ENCODE peak calls at places on chromosomes 12 and 14, in five cellular contexts. P is IMR-90, J is Peyer's patch, V is neural crest cell, Z is stomach. G is an unnamed sample.
A peak's percentile ranks its signal among the peaks of the same experiment; 100 is the strongest.

GRCh38 chr14:50955373-50956043 is 11.2 kb upstream of the PYGL start:
- DNase-seq in P (peak; percentile 96), J (peak; percentile 59), V (no peak), Z (no peak), G (peak; percentile 90)

GRCh38 chr12:116492703-116493324 is 66.4 kb upstream of the MAP1LC3B2 start:
- DNase-seq in P (peak; percentile 81), J (no peak), V (no peak), Z (no peak), G (peak; percentile 50)

GRCh38 chr12:92290016-92290685 is 144.5 kb upstream of the BTG1 start:
- DNase-seq in P (peak; percentile 65), J (no peak), V (no peak), Z (no peak), G (no peak)

GRCh38 chr12:121107681-121108080 is 25.0 kb upstream of the P2RX7 start:
- DNase-seq in P (peak; percentile 18), J (no peak), V (no peak), Z (no peak), G (no peak)

GRCh38 chr12:120010661-120011230 is 21.7 kb downstream of the BICDL1 start:
- DNase-seq in P (no peak), J (no peak), V (no peak), Z (no peak), G (no peak)

GRCh38 chr14:34058510-34058909 is 107.6 kb upstream of the EGLN3 start:
- DNase-seq in P (no peak), J (no peak), V (no peak), Z (no peak), G (no peak)

GRCh38 chr14:95313707-95314106 is 6.0 kb downstream of the CLMN start:
- DNase-seq in P (peak; percentile 34), J (peak; percentile 63), V (no peak), Z (peak; percentile 61), G (peak; percentile 93)

GRCh38 chr14:89422181-89422951 is 5.3 kb upstream of the FOXN3 start:
- DNase-seq in P (peak; percentile 33), J (peak; percentile 63), V (no peak), Z (peak; percentile 77), G (no peak)

GRCh38 chr14:99899578-99900178 is 106.5 kb downstream of the EML1 start:
- DNase-seq in P (peak; percentile 47), J (no peak), V (no peak), Z (no peak), G (no peak)

GRCh38 chr14:97021001-97021400 is 223.8 kb downstream of the VRK1 start:
- DNase-seq in P (no peak), J (no peak), V (no peak), Z (no peak), G (no peak)

GRCh38 chr12:13179159-13180074 is 17.1 kb upstream of the EMP1 start:
- DNase-seq in P (peak; percentile 37), J (peak; percentile 84), V (no peak), Z (peak; percentile 64), G (no peak)

GRCh38 chr14:99476864-99477263 is 3.8 kb downstream of the SETD3 start:
- DNase-seq in P (peak; percentile 47), J (no peak), V (no peak), Z (no peak), G (peak; percentile 55)

GRCh38 chr14:90382491-90383125 is 14.2 kb upstream of the CALM1 start:
- DNase-seq in P (peak; percentile 79), J (no peak), V (no peak), Z (peak; percentile 69), G (peak; percentile 52)

GRCh38 chr12:122081697-122082221 is 3.2 kb downstream of the MLXIP start:
- DNase-seq in P (peak; percentile 55), J (peak; percentile 47), V (no peak), Z (no peak), G (no peak)

GRCh38 chr14:74586681-74587362 is 25.2 kb downstream of the LTBP2 start:
- DNase-seq in P (no peak), J (peak; percentile 34), V (no peak), Z (no peak), G (no peak)

GRCh38 chr12:5013206-5013830 is 30.4 kb upstream of the KCNA5 start:
- DNase-seq in P (no peak), J (no peak), V (no peak), Z (no peak), G (no peak)

GRCh38 chr14:35229495-35230089 is 62.6 kb upstream of the PSMA6 start:
- DNase-seq in P (no peak), J (no peak), V (no peak), Z (no peak), G (no peak)

GRCh38 chr12:15428632-15429031 is 106.3 kb downstream of the PTPRO start:
- DNase-seq in P (no peak), J (no peak), V (no peak), Z (no peak), G (no peak)
- TF ChIP-seq CTCF in P (no peak), J (no peak), V (no peak), Z (no peak), G (no peak)

GRCh38 chr14:103385153-103385993 is at the start of gene MARK3:
- DNase-seq in P (peak; percentile 95), J (peak; percentile 98), V (peak; percentile 92), Z (peak; percentile 98), G (peak; percentile 96)
- TF ChIP-seq CTCF in P (peak; percentile 24), J (peak; percentile 19), V (peak; percentile 38), Z (no peak), G (peak; percentile 27)

GRCh38 chr14:56150645-56151345 is 32.6 kb downstream of the PELI2 start:
- DNase-seq in P (no peak), J (no peak), V (no peak), Z (no peak), G (no peak)
- TF ChIP-seq CTCF in P (no peak), J (no peak), V (no peak), Z (no peak), G (no peak)

GRCh38 chr14:39230416-39230815 is 3.3 kb upstream of the MIA2 start:
- DNase-seq in P (peak; percentile 42), J (no peak), V (no peak), Z (no peak), G (no peak)
- TF ChIP-seq CTCF in P (no peak), J (no peak), V (no peak), Z (no peak), G (no peak)

GRCh38 chr14:65169351-65169750 is 67.0 kb upstream of the MAX start:
- DNase-seq in P (peak; percentile 89), J (no peak), V (no peak), Z (no peak), G (no peak)

GRCh38 chr14:65168840-65169239 is 66.5 kb upstream of the MAX start:
- DNase-seq in P (no peak), J (no peak), V (no peak), Z (no peak), G (no peak)

GRCh38 chr14:65173973-65174693 is 71.8 kb upstream of the MAX start:
- DNase-seq in P (no peak), J (no peak), V (peak; percentile 22), Z (no peak), G (no peak)

GRCh38 chr14:65170318-65170717 is 68.0 kb upstream of the MAX start:
- DNase-seq in P (no peak), J (no peak), V (no peak), Z (no peak), G (no peak)

DNA sequence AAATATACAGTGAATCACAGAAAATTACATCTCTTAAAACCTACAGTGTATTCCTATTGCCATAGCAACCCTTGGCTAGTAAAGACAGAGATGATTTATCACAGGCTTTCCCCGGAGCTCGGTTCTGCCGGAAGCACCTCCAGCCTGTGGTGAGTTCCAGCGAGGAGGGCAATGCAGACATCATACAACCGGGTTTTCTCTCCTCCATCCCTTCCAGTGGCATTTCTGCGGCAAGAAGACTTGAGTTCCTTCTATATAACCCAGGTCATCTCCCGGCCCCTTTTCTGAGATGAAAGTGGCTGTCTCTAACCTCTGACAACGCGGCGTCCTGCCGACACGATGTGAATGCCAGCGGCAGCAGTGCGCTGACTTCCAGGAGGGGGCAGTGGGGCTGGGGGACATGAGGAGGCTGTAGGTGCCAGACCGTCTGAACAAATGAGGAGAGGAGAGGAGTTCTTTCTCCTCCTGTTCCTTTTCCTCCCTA is 68.5 kb upstream of the MAX start:
- DNase-seq in P (peak; percentile 81), J (no peak), V (peak; percentile 50), Z (no peak), G (no peak)
- TF ChIP-seq CTCF in P (peak; percentile 39), J (no peak), V (peak; percentile 56), Z (no peak), G (no peak)

GRCh38 chr14:25833341-25834121 is 764.3 kb downstream of the NOVA1 start:
- DNase-seq in P (no peak), J (no peak), V (peak; percentile 41), Z (peak; percentile 27), G (no peak)
- TF ChIP-seq CTCF in P (no peak), J (no peak), V (peak; percentile 85), Z (no peak), G (no peak)

GRCh38 chr12:64678248-64678647 is 68.0 kb downstream of the RASSF3 start:
- DNase-seq in P (no peak), J (no peak), V (no peak), Z (no peak), G (no peak)
- TF ChIP-seq CTCF in P (no peak), J (no peak), V (no peak), Z (no peak), G (no peak)

DNA sequence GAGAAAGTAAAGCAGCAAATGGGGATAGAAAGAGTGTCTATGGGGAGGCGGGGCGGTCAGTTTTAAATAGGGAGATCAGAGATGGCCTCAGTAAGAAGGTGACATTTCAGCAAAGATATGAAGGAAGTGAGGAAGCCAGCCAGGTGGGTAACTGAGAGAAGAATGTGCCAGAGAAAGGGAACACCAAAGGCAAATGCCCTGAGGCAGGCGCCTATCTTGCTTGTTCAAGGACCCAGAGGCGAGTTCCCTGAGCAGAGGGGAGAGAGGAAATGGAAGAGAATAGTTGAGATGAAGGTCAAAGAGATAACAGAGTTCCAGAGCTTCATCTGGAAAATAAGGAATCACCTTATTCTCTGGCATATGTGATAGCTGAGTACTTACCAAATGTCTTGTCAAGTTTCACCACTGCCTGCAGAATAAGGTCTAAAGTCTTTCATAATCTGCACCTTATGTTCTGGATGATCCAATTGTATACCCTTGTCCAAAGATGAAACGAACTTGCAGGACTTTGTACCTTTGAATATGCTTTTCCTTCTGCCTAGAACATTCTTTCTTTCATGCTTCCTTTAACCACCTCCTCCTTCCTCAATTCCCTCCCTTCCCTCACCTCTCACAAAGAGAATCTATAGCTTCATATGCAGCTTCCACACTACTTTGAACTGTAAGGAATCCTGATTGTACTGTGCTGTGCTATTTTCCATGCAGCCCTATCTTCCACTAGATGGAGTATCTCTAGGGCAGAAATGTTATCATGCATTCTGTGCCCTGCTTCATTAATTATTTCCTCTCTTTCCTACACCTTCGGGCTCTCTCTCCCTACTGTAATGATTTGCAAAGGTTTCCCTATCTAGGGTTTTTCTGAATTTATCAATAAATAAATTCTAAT is 38.5 kb downstream of the GNPTAB start:
- DNase-seq in P (no peak), J (no peak), V (no peak), Z (no peak), G (no peak)
- TF ChIP-seq CTCF in P (peak; percentile 18), J (no peak), V (no peak), Z (no peak), G (no peak)